ENCODE peak calls at places on chromosomes 16 and 17, in seven cellular contexts. One of them, this sample, is unnamed.

GRCh38 chr16:54070944-54071343 is 215.6 kb downstream of the IRX3 start:
- DNase-seq in heart left ventricle: no peak
- DNase-seq in CD8-positive, alpha-beta memory T cell: no peak
- DNase-seq in left ventricle myocardium inferior: no peak
- DNase-seq in GM23248: no peak
- DNase-seq in OCI-LY7: no peak
- DNase-seq in breast epithelium: no peak
- DNase-seq in this sample: no peak

GRCh38 chr16:85683363-85683762 is 5.4 kb downstream of the GINS2 start:
- DNase-seq in CD8-positive, alpha-beta memory T cell: no peak
- DNase-seq in GM23248: no peak
- DNase-seq in OCI-LY7: no peak
- DNase-seq in breast epithelium: no peak
- DNase-seq in heart left ventricle: no peak
- DNase-seq in left ventricle myocardium inferior: no peak
- DNase-seq in this sample: no peak

GRCh38 chr17:4739122-4740024 is at the start of the genes CXCL16 and ZMYND15:
- DNase-seq in CD8-positive, alpha-beta memory T cell: peak; percentile 66
- DNase-seq in breast epithelium: peak; percentile 63
- DNase-seq in heart left ventricle: peak; percentile 64
- DNase-seq in OCI-LY7: peak; percentile 70
- DNase-seq in GM23248: peak; percentile 74
- DNase-seq in left ventricle myocardium inferior: peak; percentile 52
- DNase-seq in this sample: peak; percentile 50

GRCh38 chr17:58305626-58306025 is 23.0 kb downstream of the TSPOAP1 start:
- DNase-seq in breast epithelium: no peak
- DNase-seq in left ventricle myocardium inferior: no peak
- DNase-seq in heart left ventricle: no peak
- DNase-seq in CD8-positive, alpha-beta memory T cell: no peak
- DNase-seq in GM23248: no peak
- DNase-seq in OCI-LY7: no peak
- DNase-seq in this sample: no peak

GRCh38 chr17:43766413-43767052 is 7.9 kb upstream of the SOST start:
- DNase-seq in CD8-positive, alpha-beta memory T cell: no peak
- DNase-seq in left ventricle myocardium inferior: peak; percentile 57
- DNase-seq in GM23248: peak; percentile 76
- DNase-seq in OCI-LY7: peak; percentile 45
- DNase-seq in breast epithelium: no peak
- DNase-seq in heart left ventricle: peak; percentile 66
- DNase-seq in this sample: peak; percentile 29

GRCh38 chr16:81652798-81653505 is 126.1 kb upstream of the PLCG2 start:
- DNase-seq in CD8-positive, alpha-beta memory T cell: no peak
- DNase-seq in OCI-LY7: no peak
- DNase-seq in heart left ventricle: no peak
- DNase-seq in breast epithelium: no peak
- DNase-seq in GM23248: no peak
- DNase-seq in left ventricle myocardium inferior: no peak
- DNase-seq in this sample: no peak

GRCh38 chr17:4469552-4469951 is 29.1 kb upstream of the SPNS2 start:
- DNase-seq in OCI-LY7: no peak
- DNase-seq in CD8-positive, alpha-beta memory T cell: no peak
- DNase-seq in heart left ventricle: peak; percentile 78
- DNase-seq in breast epithelium: no peak
- DNase-seq in GM23248: no peak
- DNase-seq in left ventricle myocardium inferior: peak; percentile 45
- DNase-seq in this sample: no peak

GRCh38 chr17:56681561-56682266 is 88.2 kb downstream of the NOG start:
- DNase-seq in breast epithelium: no peak
- DNase-seq in GM23248: peak; percentile 90
- DNase-seq in left ventricle myocardium inferior: no peak
- DNase-seq in heart left ventricle: no peak
- DNase-seq in CD8-positive, alpha-beta memory T cell: peak; percentile 6
- DNase-seq in OCI-LY7: no peak
- DNase-seq in this sample: no peak

GRCh38 chr17:73998246-73999220 is 204.9 kb upstream of the RPL38 start:
- DNase-seq in heart left ventricle: peak; percentile 46
- DNase-seq in OCI-LY7: peak; percentile 65
- DNase-seq in CD8-positive, alpha-beta memory T cell: peak; percentile 13
- DNase-seq in breast epithelium: peak; percentile 20
- DNase-seq in GM23248: peak; percentile 42
- DNase-seq in left ventricle myocardium inferior: peak; percentile 38
- DNase-seq in this sample: no peak

GRCh38 chr17:42276359-42276608 is at the start of gene STAT5B:
- DNase-seq in left ventricle myocardium inferior: peak; percentile 78
- DNase-seq in GM23248: peak; percentile 87
- DNase-seq in CD8-positive, alpha-beta memory T cell: peak; percentile 75
- DNase-seq in breast epithelium: peak; percentile 46
- DNase-seq in OCI-LY7: peak; percentile 89
- DNase-seq in heart left ventricle: peak; percentile 80
- DNase-seq in this sample: peak; percentile 77

GRCh38 chr16:84754353-84754856 is 54.6 kb downstream of the USP10 start:
- DNase-seq in breast epithelium: peak; percentile 66
- DNase-seq in GM23248: peak; percentile 81
- DNase-seq in heart left ventricle: peak; percentile 46
- DNase-seq in left ventricle myocardium inferior: no peak
- DNase-seq in OCI-LY7: peak; percentile 87
- DNase-seq in CD8-positive, alpha-beta memory T cell: peak; percentile 69
- DNase-seq in this sample: peak; percentile 78

GRCh38 chr16:86156155-86156554 is 257.2 kb downstream of the IRF8 start:
- DNase-seq in left ventricle myocardium inferior: no peak
- DNase-seq in OCI-LY7: no peak
- DNase-seq in heart left ventricle: no peak
- DNase-seq in GM23248: no peak
- DNase-seq in CD8-positive, alpha-beta memory T cell: no peak
- DNase-seq in breast epithelium: no peak
- DNase-seq in this sample: no peak

GRCh38 chr17:46977348-46977747 is 1.7 kb downstream of the RPRML start:
- DNase-seq in left ventricle myocardium inferior: no peak
- DNase-seq in GM23248: peak; percentile 34
- DNase-seq in CD8-positive, alpha-beta memory T cell: no peak
- DNase-seq in breast epithelium: no peak
- DNase-seq in OCI-LY7: peak; percentile 72
- DNase-seq in heart left ventricle: no peak
- DNase-seq in this sample: no peak

GRCh38 chr17:71378036-71378435 is 742.8 kb upstream of the SOX9 start:
- DNase-seq in left ventricle myocardium inferior: no peak
- DNase-seq in heart left ventricle: no peak
- DNase-seq in breast epithelium: no peak
- DNase-seq in OCI-LY7: no peak
- DNase-seq in GM23248: peak; percentile 44
- DNase-seq in CD8-positive, alpha-beta memory T cell: no peak
- DNase-seq in this sample: no peak

GRCh38 chr17:82435601-82436583 is 14.7 kb downstream of the CYBC1 start:
- DNase-seq in OCI-LY7: no peak
- DNase-seq in CD8-positive, alpha-beta memory T cell: no peak
- DNase-seq in breast epithelium: no peak
- DNase-seq in GM23248: no peak
- DNase-seq in left ventricle myocardium inferior: no peak
- DNase-seq in heart left ventricle: no peak
- DNase-seq in this sample: peak; percentile 23

GRCh38 chr16:12323007-12323699 is 346.6 kb downstream of the SNX29 start:
- DNase-seq in CD8-positive, alpha-beta memory T cell: peak; percentile 71
- DNase-seq in heart left ventricle: no peak
- DNase-seq in GM23248: peak; percentile 4
- DNase-seq in breast epithelium: no peak
- DNase-seq in OCI-LY7: peak; percentile 85
- DNase-seq in left ventricle myocardium inferior: no peak
- DNase-seq in this sample: no peak

GRCh38 chr17:42249681-42250446 is 26.3 kb downstream of the STAT5B start:
- DNase-seq in left ventricle myocardium inferior: no peak
- DNase-seq in CD8-positive, alpha-beta memory T cell: peak; percentile 66
- DNase-seq in GM23248: no peak
- DNase-seq in OCI-LY7: no peak
- DNase-seq in heart left ventricle: no peak
- DNase-seq in breast epithelium: no peak
- DNase-seq in this sample: no peak

GRCh38 chr17:75457047-75457654 is 716 bp downstream of the TMEM94 start:
- DNase-seq in CD8-positive, alpha-beta memory T cell: no peak
- DNase-seq in left ventricle myocardium inferior: no peak
- DNase-seq in heart left ventricle: peak; percentile 47
- DNase-seq in breast epithelium: no peak
- DNase-seq in GM23248: peak; percentile 73
- DNase-seq in OCI-LY7: peak; percentile 21
- DNase-seq in this sample: peak; percentile 54

GRCh38 chr16:21957687-21958346 is 4.7 kb downstream of the UQCRC2 start:
- DNase-seq in left ventricle myocardium inferior: no peak
- DNase-seq in CD8-positive, alpha-beta memory T cell: no peak
- DNase-seq in GM23248: no peak
- DNase-seq in OCI-LY7: no peak
- DNase-seq in heart left ventricle: no peak
- DNase-seq in breast epithelium: no peak
- DNase-seq in this sample: no peak

GRCh38 chr16:80816372-80816771 is 12.0 kb upstream of the CDYL2 start:
- DNase-seq in heart left ventricle: no peak
- DNase-seq in breast epithelium: no peak
- DNase-seq in GM23248: no peak
- DNase-seq in OCI-LY7: no peak
- DNase-seq in CD8-positive, alpha-beta memory T cell: no peak
- DNase-seq in left ventricle myocardium inferior: no peak
- DNase-seq in this sample: no peak

GRCh38 chr17:76524598-76525512 is 12.7 kb downstream of the CYGB start:
- DNase-seq in heart left ventricle: peak; percentile 86
- DNase-seq in GM23248: peak; percentile 77
- DNase-seq in CD8-positive, alpha-beta memory T cell: no peak
- DNase-seq in left ventricle myocardium inferior: peak; percentile 81
- DNase-seq in OCI-LY7: no peak
- DNase-seq in breast epithelium: no peak
- DNase-seq in this sample: peak; percentile 77

GRCh38 chr16:14344292-14344691 is 273.2 kb downstream of the MRTFB start:
- DNase-seq in left ventricle myocardium inferior: no peak
- DNase-seq in heart left ventricle: no peak
- DNase-seq in CD8-positive, alpha-beta memory T cell: no peak
- DNase-seq in breast epithelium: no peak
- DNase-seq in OCI-LY7: no peak
- DNase-seq in GM23248: no peak
- DNase-seq in this sample: no peak

GRCh38 chr17:20999044-20999573 is 43.7 kb downstream of the USP22 start:
- DNase-seq in breast epithelium: no peak
- DNase-seq in heart left ventricle: peak; percentile 66
- DNase-seq in left ventricle myocardium inferior: no peak
- DNase-seq in OCI-LY7: no peak
- DNase-seq in CD8-positive, alpha-beta memory T cell: no peak
- DNase-seq in GM23248: peak; percentile 3
- DNase-seq in this sample: peak; percentile 57

GRCh38 chr17:55830210-55830609 is 79.4 kb downstream of the PCTP start:
- DNase-seq in OCI-LY7: no peak
- DNase-seq in GM23248: no peak
- DNase-seq in CD8-positive, alpha-beta memory T cell: no peak
- DNase-seq in heart left ventricle: no peak
- DNase-seq in left ventricle myocardium inferior: no peak
- DNase-seq in breast epithelium: no peak
- DNase-seq in this sample: no peak

DNA sequence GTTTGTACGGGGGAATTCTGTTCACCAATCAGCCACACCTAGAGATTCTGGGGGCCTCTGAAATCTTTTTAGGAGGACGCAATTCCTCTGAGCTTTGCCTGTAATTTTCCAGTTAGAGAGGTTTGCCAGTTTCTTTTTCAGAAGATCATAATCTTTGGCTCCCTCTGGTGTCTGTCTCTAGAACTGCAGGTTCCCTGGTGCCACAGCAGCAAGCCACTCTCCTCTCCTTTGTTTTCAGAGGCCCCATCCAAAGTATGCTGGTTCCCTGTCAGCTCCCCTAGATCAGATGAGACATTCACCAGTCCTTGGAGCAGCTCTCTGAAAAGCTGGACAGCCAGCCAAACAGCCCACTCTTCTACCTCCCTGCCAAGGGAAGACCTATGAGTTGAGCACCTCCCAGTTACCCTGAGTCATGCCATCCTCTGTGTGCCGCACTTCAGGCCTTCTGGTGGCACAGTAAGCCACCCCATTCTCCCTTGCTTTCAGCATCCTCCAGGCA is 36.1 kb downstream of the RNF112 start:
- DNase-seq in left ventricle myocardium inferior: no peak
- DNase-seq in GM23248: peak; percentile 77
- DNase-seq in heart left ventricle: peak; percentile 57
- DNase-seq in CD8-positive, alpha-beta memory T cell: peak; percentile 63
- DNase-seq in OCI-LY7: peak; percentile 75
- DNase-seq in breast epithelium: peak; percentile 68
- DNase-seq in this sample: peak; percentile 86
- H3K9me3 ChIP-seq in left ventricle myocardium inferior: peaks cover 23% of the 10 kb centered on the region
- H3K9me3 ChIP-seq in GM23248: no peaks in the 10 kb centered on the region
- H3K9me3 ChIP-seq in heart left ventricle: no peaks in the 10 kb centered on the region
- H3K9me3 ChIP-seq in CD8-positive, alpha-beta memory T cell: no peaks in the 10 kb centered on the region
- H3K9me3 ChIP-seq in OCI-LY7: peaks cover 21% of the 10 kb centered on the region
- H3K9me3 ChIP-seq in breast epithelium: peaks cover 5% of the 10 kb centered on the region
- H3K9me3 ChIP-seq in this sample: no peaks in the 10 kb centered on the region

GRCh38 chr17:376936-377863 is 24.6 kb upstream of the RPH3AL start:
- DNase-seq in CD8-positive, alpha-beta memory T cell: no peak
- DNase-seq in left ventricle myocardium inferior: peak; percentile 65
- DNase-seq in OCI-LY7: no peak
- DNase-seq in GM23248: peak; percentile 50
- DNase-seq in breast epithelium: no peak
- DNase-seq in heart left ventricle: peak; percentile 79
- DNase-seq in this sample: no peak
- H3K27ac ChIP-seq in CD8-positive, alpha-beta memory T cell: no peak overlapping the region
- H3K27ac ChIP-seq in left ventricle myocardium inferior: peak overlapping the region; percentile 46
- H3K27ac ChIP-seq in OCI-LY7: no peak overlapping the region
- H3K27ac ChIP-seq in GM23248: no peak overlapping the region
- H3K27ac ChIP-seq in breast epithelium: no peak overlapping the region
- H3K27ac ChIP-seq in heart left ventricle: peak overlapping the region; percentile 14
- H3K27ac ChIP-seq in this sample: no peak overlapping the region

DNA sequence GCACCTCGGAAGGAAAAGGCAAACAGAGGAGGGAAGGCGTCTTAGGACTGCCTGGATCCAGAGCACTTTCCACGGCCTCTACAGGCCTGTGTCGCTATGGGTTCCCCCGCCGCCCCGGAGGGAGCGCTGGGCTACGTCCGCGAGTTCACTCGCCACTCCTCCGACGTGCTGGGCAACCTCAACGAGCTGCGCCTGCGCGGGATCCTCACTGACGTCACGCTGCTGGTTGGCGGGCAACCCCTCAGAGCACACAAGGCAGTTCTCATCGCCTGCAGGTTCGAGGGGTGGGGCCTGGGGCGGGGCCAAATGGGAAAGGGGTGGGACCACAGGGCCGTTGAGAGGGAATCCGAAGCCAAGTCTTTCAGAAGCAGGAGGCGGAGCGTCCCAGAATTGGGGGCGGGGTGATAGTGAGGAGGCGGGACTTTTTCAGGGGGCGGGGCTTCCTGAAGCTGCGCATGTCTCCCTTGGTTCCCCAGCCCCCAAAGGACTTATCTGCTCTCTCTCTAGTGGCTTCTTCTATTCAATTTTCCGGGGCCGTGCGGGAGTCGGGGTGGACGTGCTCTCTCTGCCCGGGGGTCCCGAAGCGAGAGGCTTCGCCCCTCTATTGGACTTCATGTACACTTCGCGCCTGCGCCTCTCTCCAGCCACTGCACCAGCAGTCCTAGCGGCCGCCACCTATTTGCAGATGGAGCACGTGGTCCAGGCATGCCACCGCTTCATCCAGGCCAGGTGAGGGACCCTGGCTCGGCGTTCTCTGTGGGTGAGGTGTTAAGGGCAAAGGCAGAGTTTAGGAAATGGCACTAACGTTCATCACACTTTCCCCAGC is 939 bp downstream of the BCL6B start:
- DNase-seq in heart left ventricle: peak; percentile 90
- DNase-seq in GM23248: peak; percentile 83
- DNase-seq in left ventricle myocardium inferior: peak; percentile 91
- DNase-seq in OCI-LY7: peak; percentile 53
- DNase-seq in breast epithelium: peak; percentile 86
- DNase-seq in CD8-positive, alpha-beta memory T cell: peak; percentile 90
- DNase-seq in this sample: peak; percentile 85
- H3K4me3 ChIP-seq in heart left ventricle: peak overlapping the region; percentile 46
- H3K4me3 ChIP-seq in GM23248: peak overlapping the region; percentile 18
- H3K4me3 ChIP-seq in left ventricle myocardium inferior: peak overlapping the region; percentile 68
- H3K4me3 ChIP-seq in OCI-LY7: no peak overlapping the region
- H3K4me3 ChIP-seq in breast epithelium: peak overlapping the region; percentile 63
- H3K4me3 ChIP-seq in CD8-positive, alpha-beta memory T cell: peak overlapping the region; percentile 45
- H3K4me3 ChIP-seq in this sample: no peak overlapping the region

GRCh38 chr16:88289549-88290344 is 93.0 kb upstream of the ZNF469 start:
- DNase-seq in GM23248: peak; percentile 89
- DNase-seq in left ventricle myocardium inferior: peak; percentile 14
- DNase-seq in breast epithelium: no peak
- DNase-seq in heart left ventricle: no peak
- DNase-seq in OCI-LY7: no peak
- DNase-seq in CD8-positive, alpha-beta memory T cell: no peak
- DNase-seq in this sample: no peak
- H3K9me3 ChIP-seq in GM23248: no peaks in the 10 kb centered on the region
- H3K9me3 ChIP-seq in left ventricle myocardium inferior: peaks cover 34% of the 10 kb centered on the region
- H3K9me3 ChIP-seq in breast epithelium: peaks cover 23% of the 10 kb centered on the region
- H3K9me3 ChIP-seq in heart left ventricle: peaks cover 25% of the 10 kb centered on the region
- H3K9me3 ChIP-seq in OCI-LY7: peaks cover 20% of the 10 kb centered on the region
- H3K9me3 ChIP-seq in CD8-positive, alpha-beta memory T cell: no peaks in the 10 kb centered on the region
- H3K9me3 ChIP-seq in this sample: peaks cover 5% of the 10 kb centered on the region

This sample was measured in ovary.